ENCODE peak calls at places on chromosomes 5 and 9, in four cellular contexts. One of them, this sample, is unnamed.

GRCh38 chr5:131812371-131813160 is 15.7 kb upstream of the FNIP1 start:
- DNase-seq in stimulated activated CD8-positive, alpha-beta memory T cell treated with anti-CD3 and anti-CD28 coated beads, Interleukin-15, amount 100 ng/mL, for 24 hours: no peak
- DNase-seq in KG1: no peak
- DNase-seq in trophoblast cell: no peak
- DNase-seq in this sample: no peak

GRCh38 chr5:153523831-153524230 is 33.4 kb downstream of the GRIA1 start:
- DNase-seq in trophoblast cell: no peak
- DNase-seq in KG1: no peak
- DNase-seq in stimulated activated CD8-positive, alpha-beta memory T cell treated with anti-CD3 and anti-CD28 coated beads, Interleukin-15, amount 100 ng/mL, for 24 hours: no peak
- DNase-seq in this sample: no peak

GRCh38 chr5:137734962-137735530 is 843 bp downstream of the KLHL3 start:
- DNase-seq in KG1: no peak
- DNase-seq in stimulated activated CD8-positive, alpha-beta memory T cell treated with anti-CD3 and anti-CD28 coated beads, Interleukin-15, amount 100 ng/mL, for 24 hours: no peak
- DNase-seq in trophoblast cell: no peak
- DNase-seq in this sample: no peak

GRCh38 chr5:53249529-53249928 is 140.0 kb upstream of the MOCS2 start:
- DNase-seq in trophoblast cell: no peak
- DNase-seq in KG1: no peak
- DNase-seq in stimulated activated CD8-positive, alpha-beta memory T cell treated with anti-CD3 and anti-CD28 coated beads, Interleukin-15, amount 100 ng/mL, for 24 hours: no peak
- DNase-seq in this sample: no peak

GRCh38 chr9:81613002-81613750 is 76.2 kb downstream of the TLE1 start:
- DNase-seq in trophoblast cell: peak; percentile 88
- DNase-seq in KG1: no peak
- DNase-seq in stimulated activated CD8-positive, alpha-beta memory T cell treated with anti-CD3 and anti-CD28 coated beads, Interleukin-15, amount 100 ng/mL, for 24 hours: no peak
- DNase-seq in this sample: no peak

GRCh38 chr9:37027582-37028424 is 6.3 kb downstream of the PAX5 start:
- DNase-seq in trophoblast cell: peak; percentile 94
- DNase-seq in stimulated activated CD8-positive, alpha-beta memory T cell treated with anti-CD3 and anti-CD28 coated beads, Interleukin-15, amount 100 ng/mL, for 24 hours: peak; percentile 76
- DNase-seq in KG1: peak; percentile 40
- DNase-seq in this sample: peak; percentile 96

GRCh38 chr5:151234476-151235238 is 10.8 kb upstream of the CCDC69 start:
- DNase-seq in trophoblast cell: no peak
- DNase-seq in stimulated activated CD8-positive, alpha-beta memory T cell treated with anti-CD3 and anti-CD28 coated beads, Interleukin-15, amount 100 ng/mL, for 24 hours: no peak
- DNase-seq in KG1: no peak
- DNase-seq in this sample: peak; percentile 53

GRCh38 chr5:1045960-1046560 is 37.5 kb downstream of the NKD2 start:
- DNase-seq in stimulated activated CD8-positive, alpha-beta memory T cell treated with anti-CD3 and anti-CD28 coated beads, Interleukin-15, amount 100 ng/mL, for 24 hours: no peak
- DNase-seq in KG1: no peak
- DNase-seq in trophoblast cell: no peak
- DNase-seq in this sample: no peak

GRCh38 chr9:98185611-98186171 is 6.7 kb downstream of the CORO2A start:
- DNase-seq in KG1: no peak
- DNase-seq in trophoblast cell: no peak
- DNase-seq in stimulated activated CD8-positive, alpha-beta memory T cell treated with anti-CD3 and anti-CD28 coated beads, Interleukin-15, amount 100 ng/mL, for 24 hours: no peak
- DNase-seq in this sample: no peak

GRCh38 chr9:131500939-131501541 is 1.7 kb upstream of the POMT1 start:
- DNase-seq in stimulated activated CD8-positive, alpha-beta memory T cell treated with anti-CD3 and anti-CD28 coated beads, Interleukin-15, amount 100 ng/mL, for 24 hours: no peak
- DNase-seq in trophoblast cell: no peak
- DNase-seq in KG1: no peak
- DNase-seq in this sample: no peak

GRCh38 chr9:36120705-36121104 is 15.8 kb upstream of the GLIPR2 start:
- DNase-seq in trophoblast cell: no peak
- DNase-seq in stimulated activated CD8-positive, alpha-beta memory T cell treated with anti-CD3 and anti-CD28 coated beads, Interleukin-15, amount 100 ng/mL, for 24 hours: no peak
- DNase-seq in KG1: no peak
- DNase-seq in this sample: no peak

GRCh38 chr9:97852399-97853055 is 499 bp upstream of the FOXE1 start:
- DNase-seq in stimulated activated CD8-positive, alpha-beta memory T cell treated with anti-CD3 and anti-CD28 coated beads, Interleukin-15, amount 100 ng/mL, for 24 hours: no peak
- DNase-seq in trophoblast cell: no peak
- DNase-seq in KG1: no peak
- DNase-seq in this sample: no peak

GRCh38 chr5:132714456-132715307 is 22.7 kb downstream of the KIF3A start:
- DNase-seq in trophoblast cell: no peak
- DNase-seq in KG1: no peak
- DNase-seq in stimulated activated CD8-positive, alpha-beta memory T cell treated with anti-CD3 and anti-CD28 coated beads, Interleukin-15, amount 100 ng/mL, for 24 hours: no peak
- DNase-seq in this sample: no peak

GRCh38 chr9:106622148-106622547 is 240.8 kb upstream of the ZNF462 start:
- DNase-seq in KG1: no peak
- DNase-seq in stimulated activated CD8-positive, alpha-beta memory T cell treated with anti-CD3 and anti-CD28 coated beads, Interleukin-15, amount 100 ng/mL, for 24 hours: no peak
- DNase-seq in trophoblast cell: no peak
- DNase-seq in this sample: no peak

GRCh38 chr9:111700776-111701175 is 39.4 kb downstream of the GNG10 start:
- DNase-seq in trophoblast cell: no peak
- DNase-seq in KG1: no peak
- DNase-seq in stimulated activated CD8-positive, alpha-beta memory T cell treated with anti-CD3 and anti-CD28 coated beads, Interleukin-15, amount 100 ng/mL, for 24 hours: no peak
- DNase-seq in this sample: no peak

GRCh38 chr5:172407241-172407691 is 47.1 kb downstream of the SH3PXD2B start:
- DNase-seq in trophoblast cell: no peak
- DNase-seq in stimulated activated CD8-positive, alpha-beta memory T cell treated with anti-CD3 and anti-CD28 coated beads, Interleukin-15, amount 100 ng/mL, for 24 hours: no peak
- DNase-seq in KG1: no peak
- DNase-seq in this sample: no peak

GRCh38 chr5:158590936-158591863 is 508.5 kb downstream of the EBF1 start:
- DNase-seq in stimulated activated CD8-positive, alpha-beta memory T cell treated with anti-CD3 and anti-CD28 coated beads, Interleukin-15, amount 100 ng/mL, for 24 hours: no peak
- DNase-seq in KG1: no peak
- DNase-seq in trophoblast cell: no peak
- DNase-seq in this sample: no peak

GRCh38 chr9:88056876-88057275 is 81.4 kb downstream of the SPATA31C2 start:
- DNase-seq in stimulated activated CD8-positive, alpha-beta memory T cell treated with anti-CD3 and anti-CD28 coated beads, Interleukin-15, amount 100 ng/mL, for 24 hours: no peak
- DNase-seq in trophoblast cell: peak; percentile 79
- DNase-seq in KG1: no peak
- DNase-seq in this sample: no peak

This sample was measured in GM12891.